ENCODE peak calls at places on chromosome 12, in five cellular contexts. One of them, this sample, is unnamed.

GRCh38 chr12:67593041-67593870 is 55.3 kb upstream of the DYRK2 start:
- DNase-seq in astrocyte of the spinal cord: peak
- DNase-seq in H1: no peak
- DNase-seq in BJ: no peak
- DNase-seq in heart left ventricle: no peak
- DNase-seq in this sample: peak

GRCh38 chr12:108857158-108857407 is 300 bp downstream of the SSH1 start:
- DNase-seq in astrocyte of the spinal cord: no peak
- DNase-seq in BJ: no peak
- DNase-seq in H1: no peak
- DNase-seq in heart left ventricle: no peak
- DNase-seq in this sample: no peak

GRCh38 chr12:53776872-53777271 is 25.1 kb upstream of the CISTR start:
- DNase-seq in H1: no peak
- DNase-seq in astrocyte of the spinal cord: no peak
- DNase-seq in BJ: no peak
- DNase-seq in heart left ventricle: no peak
- DNase-seq in this sample: no peak

GRCh38 chr12:65943388-65944137 is 119.3 kb downstream of the HMGA2 start:
- DNase-seq in BJ: peak
- DNase-seq in astrocyte of the spinal cord: no peak
- DNase-seq in H1: no peak
- DNase-seq in heart left ventricle: no peak
- DNase-seq in this sample: no peak

GRCh38 chr12:109822951-109823411 is 10.2 kb downstream of the TRPV4 start:
- DNase-seq in astrocyte of the spinal cord: no peak
- DNase-seq in BJ: no peak
- DNase-seq in H1: no peak
- DNase-seq in heart left ventricle: no peak
- DNase-seq in this sample: no peak

GRCh38 chr12:48105321-48105866 is 485 bp downstream of the SENP1 start:
- DNase-seq in H1: no peak
- DNase-seq in astrocyte of the spinal cord: no peak
- DNase-seq in heart left ventricle: no peak
- DNase-seq in BJ: no peak
- DNase-seq in this sample: no peak

GRCh38 chr12:43742106-43742505 is 16.5 kb downstream of the PUS7L start:
- DNase-seq in H1: no peak
- DNase-seq in heart left ventricle: no peak
- DNase-seq in BJ: peak
- DNase-seq in astrocyte of the spinal cord: peak
- DNase-seq in this sample: no peak

GRCh38 chr12:30219047-30219446 is 435.3 kb upstream of the TMTC1 start:
- DNase-seq in astrocyte of the spinal cord: peak
- DNase-seq in heart left ventricle: no peak
- DNase-seq in BJ: no peak
- DNase-seq in H1: no peak
- DNase-seq in this sample: no peak

GRCh38 chr12:8057291-8057690 is 8.9 kb downstream of the C3AR1 start:
- DNase-seq in heart left ventricle: no peak
- DNase-seq in H1: no peak
- DNase-seq in BJ: no peak
- DNase-seq in astrocyte of the spinal cord: no peak
- DNase-seq in this sample: no peak

GRCh38 chr12:61870658-61871559 is 389.3 kb upstream of the USP15 start:
- DNase-seq in BJ: no peak
- DNase-seq in astrocyte of the spinal cord: no peak
- DNase-seq in heart left ventricle: no peak
- DNase-seq in H1: no peak
- DNase-seq in this sample: no peak

GRCh38 chr12:2800046-2800570 is 5.3 kb downstream of the FKBP4 start:
- DNase-seq in heart left ventricle: no peak
- DNase-seq in BJ: no peak
- DNase-seq in astrocyte of the spinal cord: no peak
- DNase-seq in H1: no peak
- DNase-seq in this sample: peak

GRCh38 chr12:18864900-18865561 is 127.1 kb downstream of the CAPZA3 start:
- DNase-seq in H1: no peak
- DNase-seq in heart left ventricle: no peak
- DNase-seq in BJ: peak
- DNase-seq in astrocyte of the spinal cord: peak
- DNase-seq in this sample: no peak

GRCh38 chr12:42213023-42213422 is 25.0 kb downstream of the YAF2 start:
- DNase-seq in astrocyte of the spinal cord: peak
- DNase-seq in BJ: no peak
- DNase-seq in H1: no peak
- DNase-seq in heart left ventricle: no peak
- DNase-seq in this sample: peak

GRCh38 chr12:11209098-11209497 is 22.4 kb upstream of the TAS2R42 start:
- DNase-seq in astrocyte of the spinal cord: no peak
- DNase-seq in H1: no peak
- DNase-seq in heart left ventricle: no peak
- DNase-seq in BJ: no peak
- DNase-seq in this sample: no peak

GRCh38 chr12:67681145-67681778 is 32.7 kb downstream of the DYRK2 start:
- DNase-seq in H1: no peak
- DNase-seq in BJ: peak
- DNase-seq in heart left ventricle: no peak
- DNase-seq in astrocyte of the spinal cord: peak
- DNase-seq in this sample: no peak

GRCh38 chr12:90729741-90730140 is 225.2 kb downstream of the CCER1 start:
- DNase-seq in BJ: peak
- DNase-seq in heart left ventricle: no peak
- DNase-seq in H1: no peak
- DNase-seq in astrocyte of the spinal cord: peak
- DNase-seq in this sample: no peak

GRCh38 chr12:54394281-54394719 is 9.8 kb upstream of the ZNF385A start:
- DNase-seq in astrocyte of the spinal cord: peak
- DNase-seq in heart left ventricle: no peak
- DNase-seq in BJ: no peak
- DNase-seq in H1: peak
- DNase-seq in this sample: no peak

GRCh38 chr12:72511906-72512305 is 239.7 kb downstream of the TRHDE start:
- DNase-seq in BJ: peak
- DNase-seq in astrocyte of the spinal cord: peak
- DNase-seq in H1: no peak
- DNase-seq in heart left ventricle: no peak
- DNase-seq in this sample: no peak

GRCh38 chr12:58765653-58766554 is 154.4 kb downstream of the LRIG3 start:
- DNase-seq in BJ: no peak
- DNase-seq in H1: no peak
- DNase-seq in astrocyte of the spinal cord: peak
- DNase-seq in heart left ventricle: no peak
- DNase-seq in this sample: peak

GRCh38 chr12:97763113-97763512 is 300.5 kb downstream of the RMST start:
- DNase-seq in H1: no peak
- DNase-seq in astrocyte of the spinal cord: no peak
- DNase-seq in heart left ventricle: no peak
- DNase-seq in BJ: no peak
- DNase-seq in this sample: no peak

GRCh38 chr12:96198970-96199369 is 4.8 kb downstream of the ELK3 start:
- DNase-seq in heart left ventricle: no peak
- DNase-seq in BJ: peak
- DNase-seq in astrocyte of the spinal cord: peak
- DNase-seq in H1: no peak
- DNase-seq in this sample: no peak

GRCh38 chr12:79525357-79525756 is 165.4 kb downstream of the PAWR start:
- DNase-seq in heart left ventricle: no peak
- DNase-seq in H1: no peak
- DNase-seq in BJ: no peak
- DNase-seq in astrocyte of the spinal cord: no peak
- DNase-seq in this sample: no peak

GRCh38 chr12:39966738-39967137 is 139.1 kb downstream of the SLC2A13 start:
- DNase-seq in BJ: no peak
- DNase-seq in H1: no peak
- DNase-seq in heart left ventricle: no peak
- DNase-seq in astrocyte of the spinal cord: no peak
- DNase-seq in this sample: no peak

GRCh38 chr12:100404769-100405407 is 48.0 kb downstream of the SLC17A8 start:
- DNase-seq in BJ: no peak
- DNase-seq in heart left ventricle: no peak
- DNase-seq in astrocyte of the spinal cord: peak
- DNase-seq in H1: peak
- DNase-seq in this sample: no peak

GRCh38 chr12:44441155-44441554 is 435.0 kb downstream of the NELL2 start:
- DNase-seq in heart left ventricle: no peak
- DNase-seq in BJ: no peak
- DNase-seq in astrocyte of the spinal cord: no peak
- DNase-seq in H1: no peak
- DNase-seq in this sample: no peak

GRCh38 chr12:70815056-70815455 is 105.5 kb downstream of the PTPRR start:
- DNase-seq in astrocyte of the spinal cord: no peak
- DNase-seq in heart left ventricle: no peak
- DNase-seq in BJ: no peak
- DNase-seq in H1: no peak
- DNase-seq in this sample: no peak

GRCh38 chr12:82919365-82920054 is 232.8 kb downstream of the TMTC2 start:
- DNase-seq in astrocyte of the spinal cord: no peak
- DNase-seq in heart left ventricle: no peak
- DNase-seq in H1: no peak
- DNase-seq in BJ: no peak
- DNase-seq in this sample: no peak

GRCh38 chr12:46303039-46303666 is 34.3 kb upstream of the SLC38A1 start:
- DNase-seq in H1: no peak
- DNase-seq in heart left ventricle: no peak
- DNase-seq in astrocyte of the spinal cord: peak
- DNase-seq in BJ: no peak
- DNase-seq in this sample: peak

GRCh38 chr12:48818831-48819590 is 715 bp downstream of the CACNB3 start:
- DNase-seq in H1: peak
- DNase-seq in heart left ventricle: no peak
- DNase-seq in BJ: no peak
- DNase-seq in astrocyte of the spinal cord: no peak
- DNase-seq in this sample: no peak

GRCh38 chr12:45834809-45835208 is 105.3 kb downstream of the ARID2 start:
- DNase-seq in H1: no peak
- DNase-seq in astrocyte of the spinal cord: no peak
- DNase-seq in BJ: no peak
- DNase-seq in heart left ventricle: no peak
- DNase-seq in this sample: no peak

GRCh38 chr12:47319746-47320145 is 240.0 kb upstream of the AMIGO2 start:
- DNase-seq in BJ: no peak
- DNase-seq in astrocyte of the spinal cord: no peak
- DNase-seq in heart left ventricle: no peak
- DNase-seq in H1: no peak
- DNase-seq in this sample: no peak

GRCh38 chr12:24255920-24256635 is 306.6 kb upstream of the SOX5 start:
- DNase-seq in astrocyte of the spinal cord: no peak
- DNase-seq in BJ: no peak
- DNase-seq in heart left ventricle: no peak
- DNase-seq in H1: no peak
- DNase-seq in this sample: no peak

GRCh38 chr12:86666311-86666710 is 410.1 kb upstream of the MGAT4C start:
- DNase-seq in H1: no peak
- DNase-seq in heart left ventricle: no peak
- DNase-seq in BJ: no peak
- DNase-seq in astrocyte of the spinal cord: no peak
- DNase-seq in this sample: no peak

GRCh38 chr12:57101892-57102695 is 9.1 kb downstream of the STAT6 start:
- DNase-seq in heart left ventricle: no peak
- DNase-seq in BJ: no peak
- DNase-seq in H1: no peak
- DNase-seq in astrocyte of the spinal cord: no peak
- DNase-seq in this sample: no peak

GRCh38 chr12:68428724-68429580 is 96.8 kb upstream of the MDM1 start:
- DNase-seq in BJ: no peak
- DNase-seq in astrocyte of the spinal cord: peak
- DNase-seq in heart left ventricle: no peak
- DNase-seq in H1: no peak
- DNase-seq in this sample: peak

GRCh38 chr12:105382771-105383632 is 52.5 kb downstream of the C12orf75 start:
- DNase-seq in astrocyte of the spinal cord: peak
- DNase-seq in BJ: peak
- DNase-seq in H1: peak
- DNase-seq in heart left ventricle: no peak
- DNase-seq in this sample: peak

GRCh38 chr12:102681309-102681708 is 200.9 kb upstream of the IGF1 start:
- DNase-seq in H1: no peak
- DNase-seq in heart left ventricle: no peak
- DNase-seq in astrocyte of the spinal cord: no peak
- DNase-seq in BJ: no peak
- DNase-seq in this sample: no peak
- TF ChIP-seq CTCF in H1: no peak
- TF ChIP-seq CTCF in heart left ventricle: no peak
- TF ChIP-seq CTCF in astrocyte of the spinal cord: no peak
- TF ChIP-seq CTCF in BJ: no peak
- TF ChIP-seq CTCF in this sample: no peak

GRCh38 chr12:31756977-31757420 is 28.2 kb upstream of the AMN1 start:
- DNase-seq in astrocyte of the spinal cord: no peak
- DNase-seq in H1: no peak
- DNase-seq in heart left ventricle: no peak
- DNase-seq in BJ: no peak
- DNase-seq in this sample: no peak

GRCh38 chr12:31750747-31751039 is 21.9 kb upstream of the AMN1 start:
- DNase-seq in H1: no peak
- DNase-seq in heart left ventricle: no peak
- DNase-seq in BJ: no peak
- DNase-seq in astrocyte of the spinal cord: no peak
- DNase-seq in this sample: no peak

GRCh38 chr12:31749024-31749704 is 20.3 kb upstream of the AMN1 start:
- DNase-seq in H1: no peak
- DNase-seq in heart left ventricle: no peak
- DNase-seq in BJ: peak
- DNase-seq in astrocyte of the spinal cord: peak
- DNase-seq in this sample: peak

GRCh38 chr12:31752450-31752849 is 23.6 kb upstream of the AMN1 start:
- DNase-seq in astrocyte of the spinal cord: no peak
- DNase-seq in H1: no peak
- DNase-seq in BJ: no peak
- DNase-seq in heart left ventricle: no peak
- DNase-seq in this sample: no peak
- H3K4me3 ChIP-seq in astrocyte of the spinal cord: no peak
- H3K4me3 ChIP-seq in H1: no peak
- H3K4me3 ChIP-seq in BJ: no peak
- H3K4me3 ChIP-seq in heart left ventricle: no peak
- H3K4me3 ChIP-seq in this sample: no peak

GRCh38 chr12:116916714-116917114 is 6.0 kb downstream of the FBXW8 start:
- DNase-seq in H1: no peak
- DNase-seq in heart left ventricle: no peak
- DNase-seq in astrocyte of the spinal cord: peak
- DNase-seq in BJ: no peak
- DNase-seq in this sample: no peak
- TF ChIP-seq CTCF in H1: no peak
- TF ChIP-seq CTCF in heart left ventricle: no peak
- TF ChIP-seq CTCF in astrocyte of the spinal cord: peak
- TF ChIP-seq CTCF in BJ: no peak
- TF ChIP-seq CTCF in this sample: no peak

DNA sequence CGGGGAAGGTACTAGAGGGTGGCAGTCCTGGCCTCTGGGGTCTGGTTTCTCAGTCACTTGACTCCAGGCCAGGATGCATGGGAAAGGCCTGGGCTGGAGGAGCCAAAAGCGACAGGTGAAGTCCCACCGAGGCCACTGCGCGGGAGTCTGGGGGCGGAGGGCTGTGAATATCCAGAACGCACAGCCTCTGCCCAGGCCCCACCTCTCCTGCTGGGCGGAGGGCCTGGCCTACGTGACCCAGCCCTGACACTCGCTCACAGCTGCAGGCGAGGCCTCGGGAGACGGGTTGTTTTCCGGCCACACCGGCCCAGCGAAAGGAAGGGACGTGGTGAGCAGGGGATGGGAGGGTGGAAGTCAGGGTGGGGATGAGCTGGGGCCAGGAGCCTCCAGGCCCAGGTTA is 91.2 kb downstream of the RFLNA start:
- DNase-seq in BJ: no peak
- DNase-seq in H1: no peak
- DNase-seq in astrocyte of the spinal cord: peak
- DNase-seq in heart left ventricle: no peak
- DNase-seq in this sample: no peak
- H3K4me3 ChIP-seq in BJ: peak
- H3K4me3 ChIP-seq in H1: no peak
- H3K4me3 ChIP-seq in astrocyte of the spinal cord: peak
- H3K4me3 ChIP-seq in heart left ventricle: peak
- H3K4me3 ChIP-seq in this sample: no peak